ENCODE peak calls at places on chromosomes 13 and 19, in five cellular contexts. G is PC-3, N is GM23248, Q is IMR-90, L is trophoblast cell. T is an unnamed sample. For H3K9me3, the result is how much of the 10 kb centered on the place peaks cover.

GRCh38 chr13:51646041-51646670 is 61.9 kb downstream of the WDFY2 start:
- DNase-seq in G (no peak), N (no peak), Q (no peak), L (no peak), T (no peak)

GRCh38 chr13:27830010-27830409 is 37.7 kb downstream of the GSX1 start:
- DNase-seq in G (peak), N (peak), Q (no peak), L (peak), T (peak)

GRCh38 chr19:55253842-55254624 is 4.8 kb downstream of the PPP6R1 start:
- DNase-seq in G (no peak), N (no peak), Q (no peak), L (peak), T (no peak)

GRCh38 chr13:41244555-41244954 is 18.8 kb downstream of the MTRF1 start:
- DNase-seq in G (no peak), N (peak), Q (peak), L (peak), T (no peak)

GRCh38 chr19:5138606-5139594 is 170.0 kb downstream of the KDM4B start:
- DNase-seq in G (peak), N (peak), Q (peak), L (peak), T (peak)

GRCh38 chr19:42143341-42144234 is 11.3 kb upstream of the POU2F2 start:
- DNase-seq in G (peak), N (peak), Q (peak), L (peak), T (peak)

GRCh38 chr13:114100446-114101320 is 31.7 kb downstream of the RASA3 start:
- DNase-seq in G (no peak), N (peak), Q (no peak), L (no peak), T (peak)

GRCh38 chr19:23378948-23379347 is 16.3 kb downstream of the ZNF91 start:
- DNase-seq in G (no peak), N (no peak), Q (no peak), L (peak), T (peak)

GRCh38 chr19:18203408-18203862 is 407 bp downstream of the RAB3A start:
- DNase-seq in G (peak), N (peak), Q (no peak), L (no peak), T (no peak)

GRCh38 chr19:48403606-48404005 is 10.1 kb downstream of the GRIN2D start:
- DNase-seq in G (peak), N (peak), Q (peak), L (peak), T (peak)

GRCh38 chr13:57624565-57625435 is 6.7 kb upstream of the PCDH17 start:
- DNase-seq in G (peak), N (peak), Q (peak), L (peak), T (peak)

GRCh38 chr13:22648325-22648758 is 532.4 kb upstream of the SGCG start:
- DNase-seq in G (no peak), N (no peak), Q (no peak), L (no peak), T (no peak)

GRCh38 chr13:73056054-73056962 is 2.5 kb upstream of the KLF5 start:
- DNase-seq in G (peak), N (peak), Q (peak), L (peak), T (peak)

GRCh38 chr19:53057904-53058579 is 13.5 kb downstream of the ERVV-2 start:
- DNase-seq in G (peak), N (peak), Q (no peak), L (peak), T (no peak)
- H3K4me3 ChIP-seq in G (peak), N (peak), Q (peak), L (peak), T (peak)

GRCh38 chr19:27922970-27923369 is 1290.0 kb downstream of the UQCRFS1 start:
- DNase-seq in G (no peak), N (no peak), Q (no peak), L (no peak), T (no peak)

GRCh38 chr19:27920774-27921173 is 1292.2 kb downstream of the UQCRFS1 start:
- DNase-seq in G (no peak), N (no peak), Q (no peak), L (no peak), T (no peak)

GRCh38 chr19:27918818-27919217 is 1294.1 kb downstream of the UQCRFS1 start:
- DNase-seq in G (no peak), N (no peak), Q (no peak), L (no peak), T (no peak)
- H3K9me3 ChIP-seq in G (under half), N (under half), Q (under half), L (under half), T (under half)

GRCh38 chr13:46553521-46553885 is 533 bp downstream of the LRCH1 start:
- DNase-seq in G (no peak), N (no peak), Q (no peak), L (peak), T (no peak)
- H3K4me2 ChIP-seq in G (peak), N (peak), Q (peak), L (peak), T (peak)

GRCh38 chr13:26575244-26575643 is 17.8 kb downstream of the WASF3 start:
- DNase-seq in G (no peak), N (no peak), Q (peak), L (no peak), T (no peak)
- H3K4me3 ChIP-seq in G (no peak), N (no peak), Q (no peak), L (no peak), T (no peak)

GRCh38 chr19:36849701-36850645 is 703 bp upstream of the ZNF345 start:
- DNase-seq in G (peak), N (peak), Q (peak), L (peak), T (peak)
- H3K9me3 ChIP-seq in G (under half), N (under half), Q (under half), L (under half), T (under half)

GRCh38 chr13:111572956-111573355 is 252.5 kb downstream of the TEX29 start:
- DNase-seq in G (no peak), N (no peak), Q (no peak), L (no peak), T (no peak)
- H3K4me2 ChIP-seq in G (no peak), N (no peak), Q (no peak), L (no peak), T (no peak)

GRCh38 chr13:66014757-66015156 is 1215.4 kb downstream of the PCDH9 start:
- DNase-seq in G (peak), N (no peak), Q (peak), L (no peak), T (no peak)

GRCh38 chr13:66003558-66003957 is 1226.6 kb downstream of the PCDH9 start:
- DNase-seq in G (no peak), N (no peak), Q (no peak), L (no peak), T (no peak)

DNA sequence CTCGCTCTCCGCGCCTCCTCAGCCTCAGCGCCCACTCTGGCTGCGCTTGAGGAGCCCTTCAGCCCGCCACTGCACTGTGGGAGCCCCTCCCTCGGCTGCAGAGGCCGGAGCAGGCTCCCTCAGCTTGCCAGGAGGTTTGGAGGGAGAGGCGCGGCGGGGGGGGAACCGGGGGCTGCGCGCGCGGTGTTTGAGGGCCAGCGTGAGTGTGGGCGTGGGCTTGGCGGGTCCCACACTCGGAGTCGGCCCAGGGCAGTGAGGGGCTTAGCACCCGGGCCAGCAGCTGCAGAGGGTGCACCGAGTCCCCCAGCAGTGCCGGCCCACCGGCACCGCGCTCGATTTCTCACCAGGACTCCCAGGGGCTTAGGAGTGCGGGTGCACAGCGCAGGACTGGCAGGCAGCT is 1220.9 kb downstream of the PCDH9 start:
- DNase-seq in G (no peak), N (no peak), Q (no peak), L (no peak), T (no peak)
- H3K4me3 ChIP-seq in G (no peak), N (no peak), Q (no peak), L (no peak), T (no peak)

GRCh38 chr13:112846411-112847115 is 122.5 kb upstream of the MCF2L start:
- DNase-seq in G (no peak), N (no peak), Q (no peak), L (no peak), T (no peak)

GRCh38 chr13:112851107-112852046 is 117.6 kb upstream of the MCF2L start:
- DNase-seq in G (no peak), N (no peak), Q (no peak), L (peak), T (no peak)

GRCh38 chr13:112850273-112850672 is 118.7 kb upstream of the MCF2L start:
- DNase-seq in G (no peak), N (no peak), Q (no peak), L (peak), T (peak)

GRCh38 chr13:112852392-112852791 is 116.6 kb upstream of the MCF2L start:
- DNase-seq in G (no peak), N (no peak), Q (no peak), L (no peak), T (no peak)

GRCh38 chr13:112849500-112849899 is 119.5 kb upstream of the MCF2L start:
- DNase-seq in G (peak), N (no peak), Q (peak), L (no peak), T (peak)
- H3K9me3 ChIP-seq in G (under half), N (under half), Q (under half), L (under half), T (under half)

GRCh38 chr19:35056513-35057063 is 15.1 kb downstream of the HPN start:
- DNase-seq in G (no peak), N (no peak), Q (no peak), L (no peak), T (no peak)
- H3K4me2 ChIP-seq in G (no peak), N (no peak), Q (no peak), L (no peak), T (no peak)